ENCODE peak calls at places on chromosomes 5 and 9, in seven cellular contexts. Q, N, Y, K, J, R and L are unnamed samples.

GRCh38 chr5:172114875-172115422 is 73.1 kb downstream of the STK10 start:
- DNase-seq in Q (peak), N (no peak), Y (peak), K (no peak), J (no peak), R (no peak), L (peak)

GRCh38 chr5:78361226-78361993 is 993 bp downstream of the SCAMP1 start:
- DNase-seq in Q (peak), N (peak), Y (no peak), K (peak), J (no peak), R (peak), L (no peak)

GRCh38 chr9:137460363-137461315 is 1.5 kb upstream of the NSMF start:
- DNase-seq in Q (no peak), N (no peak), Y (no peak), K (peak), J (no peak), R (no peak), L (no peak)

GRCh38 chr9:134307674-134308638 is 18.3 kb upstream of the RXRA start:
- DNase-seq in Q (no peak), N (no peak), Y (no peak), K (no peak), J (no peak), R (peak), L (no peak)

GRCh38 chr5:38013107-38013506 is 173.3 kb upstream of the GDNF start:
- DNase-seq in Q (no peak), N (no peak), Y (no peak), K (no peak), J (no peak), R (no peak), L (no peak)

GRCh38 chr5:123720955-123721354 is 209.0 kb downstream of the CSNK1G3 start:
- DNase-seq in Q (no peak), N (no peak), Y (no peak), K (no peak), J (no peak), R (no peak), L (no peak)

GRCh38 chr5:35456506-35456905 is 161.2 kb upstream of the SPEF2 start:
- DNase-seq in Q (no peak), N (no peak), Y (no peak), K (no peak), J (no peak), R (no peak), L (no peak)

GRCh38 chr5:151757233-151758140 is 944 bp downstream of the ATOX1 start:
- DNase-seq in Q (no peak), N (peak), Y (no peak), K (no peak), J (no peak), R (no peak), L (peak)

GRCh38 chr9:18268381-18268780 is 205.6 kb upstream of the ADAMTSL1 start:
- DNase-seq in Q (no peak), N (no peak), Y (no peak), K (no peak), J (no peak), R (no peak), L (no peak)

GRCh38 chr5:134524219-134524825 is 1.1 kb upstream of the JADE2 start:
- DNase-seq in Q (peak), N (peak), Y (no peak), K (peak), J (peak), R (no peak), L (peak)

GRCh38 chr5:126139773-126140172 is 283.4 kb upstream of the GRAMD2B start:
- DNase-seq in Q (no peak), N (no peak), Y (no peak), K (no peak), J (no peak), R (no peak), L (no peak)

GRCh38 chr5:140114341-140115185 is 654 bp downstream of the PURA start:
- DNase-seq in Q (no peak), N (peak), Y (no peak), K (peak), J (no peak), R (no peak), L (peak)

GRCh38 chr9:136616307-136616635 is 46.4 kb upstream of the EGFL7 start:
- DNase-seq in Q (no peak), N (no peak), Y (no peak), K (no peak), J (no peak), R (no peak), L (no peak)

GRCh38 chr5:72478684-72479083 is 28.5 kb downstream of the ZNF366 start:
- DNase-seq in Q (no peak), N (no peak), Y (no peak), K (no peak), J (no peak), R (no peak), L (no peak)

GRCh38 chr5:4514067-4514648 is 626.0 kb upstream of the ADAMTS16 start:
- DNase-seq in Q (no peak), N (no peak), Y (no peak), K (no peak), J (no peak), R (no peak), L (no peak)

GRCh38 chr9:108755979-108756378 is 99.8 kb downstream of the ACTL7B start:
- DNase-seq in Q (no peak), N (no peak), Y (peak), K (no peak), J (no peak), R (no peak), L (no peak)

GRCh38 chr5:122385286-122385685 is 73.2 kb downstream of the SNCAIP start:
- DNase-seq in Q (no peak), N (no peak), Y (no peak), K (no peak), J (no peak), R (no peak), L (no peak)
- TF ChIP-seq TAF1 in Q (no peak), N (no peak), Y (no peak), K (no peak), J (no peak), R (no peak), L (no peak)

DNA sequence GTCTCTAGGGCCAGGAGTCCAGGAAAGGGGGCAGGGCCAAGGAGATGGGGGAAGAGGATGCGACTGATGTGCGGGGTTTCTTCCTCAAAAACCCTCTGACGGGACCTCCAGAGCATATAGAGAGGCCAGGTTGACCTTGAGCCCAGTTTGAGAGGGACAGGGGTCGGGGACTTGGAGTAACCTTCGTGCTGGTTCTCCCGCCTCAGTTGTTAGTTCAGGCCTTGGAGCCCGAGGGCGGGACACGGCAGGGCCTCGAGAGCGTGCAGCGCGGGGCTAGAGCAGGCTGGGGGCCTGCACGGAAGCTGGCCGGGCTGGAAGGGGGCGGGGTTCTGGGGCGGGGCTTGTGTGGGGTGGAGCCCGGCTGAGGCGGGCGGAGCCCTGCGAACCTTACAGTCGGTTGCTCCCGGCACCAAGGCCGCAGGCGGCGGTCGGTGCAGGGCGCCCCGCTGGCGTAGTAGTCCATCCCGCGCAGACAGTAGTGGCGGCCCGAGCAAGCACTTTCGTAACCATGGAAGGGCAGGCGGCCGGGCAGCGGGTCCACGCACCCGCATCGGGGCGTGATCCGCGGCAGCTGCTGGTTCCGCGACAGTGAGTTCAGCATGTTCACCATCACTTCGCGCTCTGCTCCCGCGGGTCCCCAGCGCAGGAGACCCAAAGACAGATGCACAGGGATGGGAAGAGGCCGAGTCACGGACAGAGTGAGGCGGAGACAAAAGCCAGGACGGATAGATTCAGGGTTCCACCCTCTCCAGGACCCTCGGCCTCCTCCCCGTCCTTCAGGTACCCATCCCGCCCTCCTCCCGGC is 4.0 kb upstream of the MYORG start:
- DNase-seq in Q (peak), N (peak), Y (no peak), K (peak), J (no peak), R (peak), L (peak)
- TF ChIP-seq POLR2AphosphoS5 in Q (no peak), N (no peak), Y (no peak), K (peak), J (no peak), R (peak), L (no peak)

GRCh38 chr9:101299901-101300300 is 84.9 kb downstream of the BAAT start:
- DNase-seq in Q (no peak), N (no peak), Y (no peak), K (no peak), J (no peak), R (no peak), L (no peak)
- TF ChIP-seq TAF1 in Q (no peak), N (no peak), Y (no peak), K (no peak), J (no peak), R (no peak), L (no peak)

DNA sequence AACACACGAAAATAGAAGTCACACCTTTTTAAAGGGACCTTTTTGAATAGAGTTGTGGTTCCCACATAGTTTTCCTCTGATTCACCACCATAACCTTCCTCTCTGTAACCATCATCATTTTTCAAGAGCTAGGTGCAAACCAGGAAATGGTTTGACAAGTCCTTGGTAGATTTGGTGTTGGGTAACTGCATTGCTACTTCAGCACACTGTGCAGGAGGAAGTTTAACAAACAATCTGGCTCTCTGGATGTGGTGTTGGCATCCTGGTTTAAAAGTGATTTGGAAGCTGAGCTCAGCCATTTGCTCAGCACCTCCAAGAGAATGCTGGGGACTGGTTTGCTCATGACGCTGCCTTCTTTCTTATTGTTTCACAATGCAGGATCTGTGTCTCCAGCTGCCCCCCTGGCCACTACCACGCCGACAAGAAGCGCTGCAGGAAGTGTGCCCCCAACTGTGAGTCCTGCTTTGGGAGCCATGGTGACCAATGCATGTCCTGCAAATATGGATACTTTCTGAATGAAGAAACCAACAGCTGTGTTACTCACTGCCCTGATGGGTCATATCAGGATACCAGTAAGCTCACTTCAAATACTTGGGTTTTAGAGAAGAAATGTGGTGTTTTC is 213.1 kb downstream of the RFK start:
- DNase-seq in Q (no peak), N (no peak), Y (no peak), K (no peak), J (no peak), R (no peak), L (no peak)
- TF ChIP-seq POLR2AphosphoS5 in Q (no peak), N (no peak), Y (no peak), K (no peak), J (no peak), R (no peak), L (no peak)

GRCh38 chr9:119533509-119533908 is 164.3 kb upstream of the BRINP1 start:
- DNase-seq in Q (no peak), N (no peak), Y (no peak), K (no peak), J (no peak), R (no peak), L (no peak)
- TF ChIP-seq TAF1 in Q (no peak), N (no peak), Y (no peak), K (no peak), J (no peak), R (no peak), L (no peak)

DNA sequence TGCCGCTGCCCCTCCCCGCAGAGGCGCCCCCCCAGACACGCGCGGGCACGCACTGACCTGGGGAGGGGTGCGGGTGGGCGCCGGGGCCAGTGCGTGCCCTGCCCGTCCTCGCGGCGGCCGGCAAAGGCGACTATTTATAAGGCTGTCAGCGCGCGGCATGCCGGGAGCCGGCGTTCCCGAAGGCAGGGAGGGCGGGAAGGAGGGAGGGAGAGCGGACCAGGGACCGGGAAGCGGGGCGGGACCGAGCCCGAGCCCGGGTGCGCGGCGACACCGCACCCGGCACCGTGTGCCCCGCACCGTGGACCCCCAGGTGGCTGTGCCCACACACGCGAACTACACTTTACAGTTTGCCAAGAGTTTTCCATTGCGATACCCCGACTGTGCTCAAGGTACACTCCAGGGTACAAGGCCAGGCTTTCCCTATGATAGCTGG is at the start of gene AK1:
- DNase-seq in Q (no peak), N (peak), Y (no peak), K (peak), J (no peak), R (no peak), L (no peak)
- TF ChIP-seq POLR2AphosphoS5 in Q (no peak), N (no peak), Y (no peak), K (peak), J (no peak), R (no peak), L (no peak)

GRCh38 chr5:75052461-75053285 is at the start of gene GCNT4:
- DNase-seq in Q (peak), N (no peak), Y (no peak), K (peak), J (no peak), R (no peak), L (peak)
- TF ChIP-seq TAF1 in Q (no peak), N (no peak), Y (no peak), K (no peak), J (no peak), R (no peak), L (no peak)

GRCh38 chr5:60226128-60226527 is 332.6 kb upstream of the PDE4D start:
- DNase-seq in Q (no peak), N (no peak), Y (no peak), K (no peak), J (no peak), R (no peak), L (no peak)
- TF ChIP-seq POLR2AphosphoS5 in Q (no peak), N (no peak), Y (no peak), K (no peak), J (no peak), R (no peak), L (no peak)

GRCh38 chr9:125423964-125424363 is 162.3 kb downstream of the GAPVD1 start:
- DNase-seq in Q (no peak), N (no peak), Y (no peak), K (no peak), J (no peak), R (no peak), L (no peak)

GRCh38 chr9:125426926-125427325 is 165.3 kb downstream of the GAPVD1 start:
- DNase-seq in Q (no peak), N (no peak), Y (no peak), K (no peak), J (no peak), R (no peak), L (no peak)

GRCh38 chr9:125427556-125427955 is 165.9 kb downstream of the GAPVD1 start:
- DNase-seq in Q (no peak), N (no peak), Y (no peak), K (no peak), J (no peak), R (no peak), L (no peak)

GRCh38 chr9:125425901-125426515 is 164.4 kb downstream of the GAPVD1 start:
- DNase-seq in Q (no peak), N (no peak), Y (no peak), K (no peak), J (no peak), R (no peak), L (no peak)

GRCh38 chr9:125425176-125425897 is 163.7 kb downstream of the GAPVD1 start:
- DNase-seq in Q (no peak), N (no peak), Y (no peak), K (no peak), J (no peak), R (no peak), L (no peak)
- TF ChIP-seq TAF1 in Q (no peak), N (no peak), Y (no peak), K (no peak), J (no peak), R (no peak), L (no peak)

DNA sequence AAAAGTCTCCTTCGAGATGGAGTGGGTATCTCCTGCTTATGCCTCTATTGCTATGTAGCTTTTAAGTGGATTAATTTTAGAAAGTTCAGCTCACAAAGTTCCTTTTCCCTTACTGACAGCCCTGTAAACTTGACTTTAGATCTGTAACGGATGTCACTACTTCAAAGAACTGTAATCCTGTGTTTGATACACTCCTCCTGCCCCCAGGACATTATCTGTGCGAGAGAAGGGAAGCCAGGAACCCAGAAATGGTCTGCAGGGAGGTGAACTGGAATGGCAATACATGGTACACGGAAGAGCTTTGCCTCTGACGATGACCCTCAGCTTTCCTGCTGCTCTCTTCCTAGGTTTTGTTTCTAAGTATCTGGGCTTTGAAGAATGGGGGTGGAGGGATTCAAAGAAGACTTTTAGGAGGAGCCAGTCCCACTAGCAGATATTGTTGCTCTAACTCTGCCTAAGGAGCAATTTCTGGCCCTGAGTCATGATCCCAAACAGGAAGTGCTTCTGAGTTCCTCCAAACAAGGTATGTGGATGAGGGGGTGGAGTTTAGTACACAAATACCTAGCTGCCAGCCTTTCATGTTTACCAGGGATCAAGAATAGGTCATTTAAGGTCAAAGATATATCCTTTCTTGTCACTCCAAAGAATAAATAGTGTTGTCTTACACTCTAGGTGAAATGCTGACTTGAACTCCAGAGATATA is 43.4 kb upstream of the TMC1 start:
- DNase-seq in Q (no peak), N (no peak), Y (no peak), K (no peak), J (peak), R (peak), L (no peak)
- TF ChIP-seq POLR2AphosphoS5 in Q (no peak), N (no peak), Y (no peak), K (no peak), J (no peak), R (no peak), L (no peak)